ENCODE peak calls at places on chromosomes 6 and 20, in four cellular contexts. D is astrocyte, M is GM23248, W is HCT116. U is an unnamed sample. For H3K36me3 and H3K4me1, the result is how much of the 10 kb centered on the place peaks cover.

GRCh38 chr6:160348209-160348551 is at the start of gene SLC22A3:
- DNase-seq in M (no peak), W (no peak), D (no peak), U (no peak)

GRCh38 chr6:113122060-113122459 is 735.1 kb upstream of the MARCKS start:
- DNase-seq in M (peak), W (peak), D (peak), U (peak)

GRCh38 chr20:38883081-38883980 is 42.9 kb upstream of the FAM83D start:
- DNase-seq in W (no peak), D (no peak), M (peak), U (no peak)

GRCh38 chr6:1336246-1336843 is 24.4 kb downstream of the FOXQ1 start:
- DNase-seq in W (peak), M (peak), D (no peak), U (peak)

GRCh38 chr6:110414669-110415296 is 592 bp downstream of the DDO start:
- DNase-seq in M (no peak), W (no peak), D (peak), U (no peak)

GRCh38 chr6:158649289-158650143 is at the start of gene SYTL3:
- DNase-seq in D (peak), M (peak), W (no peak), U (peak)

GRCh38 chr6:141688916-141689315 is 443.8 kb upstream of the GJE1 start:
- DNase-seq in W (no peak), M (no peak), D (no peak), U (no peak)

GRCh38 chr6:125144822-125145221 is 8.8 kb upstream of the TPD52L1 start:
- DNase-seq in D (no peak), W (no peak), M (no peak), U (no peak)

GRCh38 chr6:42914546-42914945 is 1.3 kb upstream of the PTCRA start:
- DNase-seq in M (peak), W (no peak), D (no peak), U (no peak)

GRCh38 chr6:30722280-30723112 is 2.3 kb downstream of the TUBB start:
- DNase-seq in M (peak), D (no peak), W (peak), U (peak)

GRCh38 chr20:63696311-63696627 is 183 bp upstream of the TNFRSF6B start:
- DNase-seq in M (peak), D (peak), W (peak), U (peak)

GRCh38 chr6:26544473-26544872 is 6.3 kb downstream of the HMGN4 start:
- DNase-seq in D (no peak), W (no peak), M (no peak), U (no peak)

GRCh38 chr6:111846511-111847409 is 26.5 kb downstream of the FYN start:
- DNase-seq in M (peak), W (no peak), D (no peak), U (no peak)

GRCh38 chr6:135901776-135902524 is 50.4 kb downstream of the PDE7B start:
- DNase-seq in D (peak), M (peak), W (no peak), U (peak)

GRCh38 chr6:170006524-170007467 is 255.4 kb downstream of the ERMARD start:
- DNase-seq in D (no peak), W (no peak), M (no peak), U (no peak)

GRCh38 chr6:89941031-89941775 is 46.9 kb downstream of the GJA10 start:
- DNase-seq in W (no peak), D (peak), M (peak), U (no peak)

GRCh38 chr6:157456524-157456829 is 75.5 kb downstream of the ZDHHC14 start:
- DNase-seq in M (no peak), W (no peak), D (no peak), U (no peak)

GRCh38 chr6:3722785-3723184 is 28.7 kb downstream of the PXDC1 start:
- DNase-seq in W (no peak), M (no peak), D (no peak), U (no peak)

GRCh38 chr20:6908673-6909072 is 141.2 kb downstream of the BMP2 start:
- DNase-seq in W (no peak), D (no peak), M (no peak), U (peak)

GRCh38 chr6:21158149-21158548 is 435.4 kb upstream of the SOX4 start:
- DNase-seq in W (no peak), M (no peak), D (no peak), U (no peak)

GRCh38 chr6:15901141-15902115 is 227.5 kb upstream of the MYLIP start:
- DNase-seq in D (no peak), W (no peak), M (no peak), U (no peak)

GRCh38 chr20:61956396-61957342 is 109.0 kb downstream of the TAF4 start:
- DNase-seq in M (no peak), D (peak), W (no peak), U (no peak)

GRCh38 chr20:60482201-60482600 is 524.0 kb downstream of the CDH26 start:
- DNase-seq in D (no peak), W (no peak), M (no peak), U (no peak)

GRCh38 chr6:113634352-113635163 is 222.6 kb upstream of the MARCKS start:
- DNase-seq in M (peak), D (peak), W (no peak), U (peak)

GRCh38 chr6:112308476-112308875 is 38.7 kb upstream of the RFPL4B start:
- DNase-seq in M (peak), D (no peak), W (no peak), U (no peak)

GRCh38 chr6:4774296-4774695 is 1.9 kb upstream of the CDYL start:
- DNase-seq in W (no peak), M (no peak), D (no peak), U (no peak)

GRCh38 chr6:90237350-90237990 is 59.2 kb downstream of the BACH2 start:
- DNase-seq in D (no peak), M (no peak), W (no peak), U (no peak)

GRCh38 chr6:169998457-169998856 is 247.0 kb downstream of the ERMARD start:
- DNase-seq in M (no peak), W (no peak), D (no peak), U (no peak)

GRCh38 chr20:57400821-57401564 is 9.8 kb downstream of the RBM38 start:
- DNase-seq in W (no peak), M (no peak), D (no peak), U (no peak)

GRCh38 chr6:10431423-10432164 is 16.7 kb upstream of the TFAP2A start:
- DNase-seq in D (no peak), M (no peak), W (no peak), U (peak)

GRCh38 chr6:137731960-137732616 is 135.0 kb upstream of the TNFAIP3 start:
- DNase-seq in D (peak), W (no peak), M (peak), U (peak)

GRCh38 chr6:44002591-44003344 is 124.5 kb downstream of the MRPL14 start:
- DNase-seq in M (peak), W (no peak), D (peak), U (peak)

GRCh38 chr6:36631326-36632046 is 37.3 kb downstream of the SRSF3 start:
- DNase-seq in D (no peak), W (no peak), M (no peak), U (no peak)

GRCh38 chr6:33980176-33980805 is 165.6 kb downstream of the GRM4 start:
- DNase-seq in W (no peak), D (no peak), M (no peak), U (no peak)

GRCh38 chr20:361562-361961 is 14.7 kb downstream of the NRSN2 start:
- DNase-seq in D (no peak), M (no peak), W (no peak), U (no peak)

GRCh38 chr20:24863356-24863755 is 85.7 kb upstream of the CST7 start:
- DNase-seq in D (peak), M (peak), W (no peak), U (peak)

GRCh38 chr6:164227952-164228522 is 813.5 kb downstream of the QKI start:
- DNase-seq in W (no peak), D (no peak), M (no peak), U (no peak)

GRCh38 chr6:132357120-132357519 is 44.2 kb downstream of the MOXD1 start:
- DNase-seq in M (peak), W (no peak), D (peak), U (no peak)

GRCh38 chr6:123402052-123402451 is 234.7 kb downstream of the TRDN start:
- DNase-seq in D (no peak), W (no peak), M (no peak), U (no peak)

GRCh38 chr20:59145926-59146800 is 17.5 kb upstream of the ZNF831 start:
- DNase-seq in M (no peak), W (no peak), D (no peak), U (no peak)

GRCh38 chr20:34507661-34508060 is 8.6 kb upstream of the DYNLRB1 start:
- DNase-seq in D (no peak), M (no peak), W (no peak), U (no peak)
- H3K36me3 ChIP-seq in D (under half), M (half or more), W (under half), U (half or more)

GRCh38 chr20:1674990-1675389 is 17.4 kb upstream of the SIRPG start:
- DNase-seq in W (no peak), M (no peak), D (no peak), U (no peak)

GRCh38 chr20:1672728-1673127 is 15.1 kb upstream of the SIRPG start:
- DNase-seq in W (no peak), M (no peak), D (no peak), U (no peak)

GRCh38 chr20:1671891-1672669 is 14.5 kb upstream of the SIRPG start:
- DNase-seq in W (no peak), D (no peak), M (no peak), U (no peak)

GRCh38 chr20:1673424-1673823 is 15.8 kb upstream of the SIRPG start:
- DNase-seq in D (no peak), M (no peak), W (no peak), U (no peak)

DNA sequence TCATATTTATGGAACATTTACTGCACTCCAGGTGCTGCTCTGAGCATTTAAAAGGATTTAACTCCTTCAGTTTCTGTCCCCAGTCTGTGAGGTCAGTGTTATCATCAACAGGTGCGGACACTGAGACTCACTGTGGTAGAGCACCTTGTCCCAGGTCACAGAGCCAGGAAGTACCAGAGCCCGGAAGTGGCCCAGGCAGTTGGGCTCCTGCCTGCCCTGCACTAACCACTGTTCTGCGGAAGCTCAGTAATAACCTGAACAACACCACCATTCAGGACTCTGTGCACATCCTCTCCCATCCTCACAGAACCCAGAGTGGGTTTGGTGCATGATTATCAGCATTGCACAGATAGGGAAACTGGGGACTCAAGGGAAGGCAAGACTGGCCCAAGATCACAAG is 16.8 kb upstream of the SIRPG start:
- DNase-seq in M (no peak), W (no peak), D (no peak), U (no peak)
- H3K4me2 ChIP-seq in M (no peak), W (no peak), D (no peak), U (no peak)

DNA sequence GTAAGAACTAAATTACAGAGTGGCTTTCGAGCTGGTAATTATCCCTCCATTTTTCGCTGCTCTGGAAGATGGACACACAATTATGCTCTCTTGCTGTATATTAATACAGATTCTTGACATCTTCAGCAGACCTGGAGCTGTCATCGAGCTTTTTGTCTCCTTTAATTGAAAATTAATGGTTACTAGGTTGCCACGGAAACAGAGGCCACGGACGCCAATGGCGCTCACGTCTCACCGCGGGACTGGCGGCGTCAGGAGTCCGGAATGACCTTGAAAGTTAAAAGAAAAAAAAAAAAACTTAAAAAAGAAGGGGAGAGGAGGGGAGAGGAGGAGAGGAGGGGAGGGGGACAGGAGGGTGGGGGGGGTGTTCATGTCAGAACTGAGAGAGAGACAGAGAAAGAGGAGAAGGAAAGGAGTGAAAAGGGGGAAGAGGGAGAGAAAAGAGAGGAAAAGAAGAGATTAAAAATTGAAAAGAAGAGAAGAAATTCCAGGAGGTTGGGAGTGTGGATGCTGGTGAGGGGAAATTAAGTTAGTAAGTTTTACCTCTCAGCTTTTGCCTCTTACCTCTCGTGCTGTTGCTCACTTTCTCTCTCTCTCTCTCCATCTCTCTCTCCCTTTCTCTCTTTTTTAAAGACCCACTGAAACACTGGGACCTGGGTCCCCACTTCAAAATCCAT is 22.1 kb upstream of the FOXP4 start:
- DNase-seq in D (no peak), W (no peak), M (no peak), U (no peak)
- H3K4me1 ChIP-seq in D (under half), W (under half), M (under half), U (under half)

GRCh38 chr6:109008951-109009760 is 85.5 kb downstream of the SESN1 start:
- DNase-seq in M (peak), D (peak), W (peak), U (peak)

GRCh38 chr6:109006818-109007217 is 87.8 kb downstream of the SESN1 start:
- DNase-seq in D (no peak), W (no peak), M (no peak), U (no peak)

GRCh38 chr6:109007521-109007920 is 87.1 kb downstream of the SESN1 start:
- DNase-seq in M (no peak), D (no peak), W (no peak), U (no peak)

GRCh38 chr6:109008537-109008950 is 86.1 kb downstream of the SESN1 start:
- DNase-seq in D (peak), M (peak), W (no peak), U (no peak)

GRCh38 chr6:109008061-109008460 is 86.6 kb downstream of the SESN1 start:
- DNase-seq in M (no peak), W (no peak), D (no peak), U (no peak)
- H3K36me3 ChIP-seq in M (under half), W (under half), D (under half), U (under half)

GRCh38 chr6:162943369-162943768 is 215.6 kb downstream of the PACRG start:
- DNase-seq in D (no peak), W (no peak), M (no peak), U (no peak)
- H3K4me2 ChIP-seq in D (peak), W (no peak), M (no peak), U (no peak)

GRCh38 chr20:36467076-36467999 is 74.0 kb upstream of the MYL9 start:
- DNase-seq in D (no peak), M (peak), W (no peak), U (peak)
- H3K4me1 ChIP-seq in D (half or more), M (half or more), W (half or more), U (half or more)

DNA sequence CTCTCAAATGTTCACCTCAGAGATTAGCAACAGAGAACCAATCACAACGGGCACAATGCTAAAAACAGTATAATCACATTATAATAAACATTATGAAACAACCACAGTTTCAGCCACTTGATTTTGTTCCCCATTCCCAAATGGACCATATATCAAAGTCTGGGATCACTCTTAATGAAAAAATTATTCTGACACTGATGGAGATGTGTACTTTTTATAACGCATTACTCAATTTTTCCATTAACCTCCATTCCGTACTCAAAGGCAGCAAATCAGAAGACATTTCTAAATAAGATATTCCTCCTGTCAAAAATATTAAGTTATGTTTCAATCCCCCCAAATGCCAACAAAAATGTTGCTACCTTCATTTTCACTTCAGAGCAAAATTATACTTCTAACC is 2.8 kb downstream of the CPNE1 start:
- DNase-seq in M (no peak), W (no peak), D (no peak), U (no peak)
- H3K36me3 ChIP-seq in M (under half), W (under half), D (under half), U (under half)

U was measured in mammary epithelial cell.